ENCODE peak calls at places on chromosomes 7 and 10, in five cellular contexts. X is SK-N-SH, H is GM12891, Z is GM12878, O is HepG2. R is an unnamed sample.

GRCh38 chr10:119455609-119456434 is 86.7 kb downstream of the RGS10 start:
- DNase-seq in X (no peak), H (peak), Z (no peak), O (no peak), R (no peak)

GRCh38 chr10:43922335-43923280 is 273.9 kb upstream of the ZNF32 start:
- DNase-seq in X (no peak), H (no peak), Z (no peak), O (no peak), R (no peak)

GRCh38 chr10:121288864-121289659 is 309.2 kb downstream of the FGFR2 start:
- DNase-seq in X (no peak), H (no peak), Z (no peak), O (no peak), R (no peak)

GRCh38 chr7:112410087-112410486 is 40.2 kb upstream of the IFRD1 start:
- DNase-seq in X (no peak), H (no peak), Z (no peak), O (no peak), R (no peak)

GRCh38 chr7:41010418-41010817 is 692.5 kb downstream of the INHBA start:
- DNase-seq in X (no peak), H (no peak), Z (no peak), O (no peak), R (no peak)

GRCh38 chr7:24870766-24871165 is 109.2 kb downstream of the OSBPL3 start:
- DNase-seq in X (no peak), H (no peak), Z (no peak), O (no peak), R (no peak)

GRCh38 chr10:92087750-92088395 is 164.3 kb downstream of the BTAF1 start:
- DNase-seq in X (peak), H (peak), Z (peak), O (peak), R (peak)

GRCh38 chr7:10237306-10237705 is 736.4 kb upstream of the PHF14 start:
- DNase-seq in X (no peak), H (no peak), Z (no peak), O (peak), R (no peak)

GRCh38 chr7:158016171-158017087 is 571.2 kb downstream of the PTPRN2 start:
- DNase-seq in X (peak), H (no peak), Z (no peak), O (no peak), R (no peak)

GRCh38 chr10:127845756-127846155 is 47.0 kb downstream of the CLRN3 start:
- DNase-seq in X (no peak), H (no peak), Z (no peak), O (no peak), R (no peak)

GRCh38 chr10:14688606-14689005 is 86.1 kb downstream of the FAM107B start:
- DNase-seq in X (peak), H (no peak), Z (no peak), O (no peak), R (no peak)

GRCh38 chr7:158649279-158649678 is 55.3 kb downstream of the NCAPG2 start:
- DNase-seq in X (peak), H (no peak), Z (no peak), O (peak), R (no peak)

GRCh38 chr10:50381637-50382036 is 130.3 kb upstream of the ASAH2 start:
- DNase-seq in X (no peak), H (no peak), Z (no peak), O (no peak), R (no peak)

GRCh38 chr7:106767498-106768323 is 97.4 kb upstream of the PIK3CG start:
- DNase-seq in X (no peak), H (no peak), Z (no peak), O (no peak), R (no peak)

GRCh38 chr10:117741524-117741923 is 199.0 kb downstream of the EMX2 start:
- DNase-seq in X (no peak), H (no peak), Z (no peak), O (no peak), R (no peak)

GRCh38 chr7:17275749-17276671 is 22.4 kb upstream of the AHR start:
- DNase-seq in X (no peak), H (no peak), Z (no peak), O (peak), R (no peak)

GRCh38 chr7:155590215-155591023 is 44.1 kb upstream of the CNPY1 start:
- DNase-seq in X (peak), H (no peak), Z (no peak), O (peak), R (no peak)

GRCh38 chr7:133009426-133009825 is 72.5 kb downstream of the CHCHD3 start:
- DNase-seq in X (no peak), H (no peak), Z (no peak), O (no peak), R (no peak)

GRCh38 chr10:69703256-69703655 is 73.2 kb downstream of the FAM241B start:
- DNase-seq in X (no peak), H (no peak), Z (no peak), O (no peak), R (no peak)

GRCh38 chr7:32415519-32415918 is 74.7 kb downstream of the LSM5 start:
- DNase-seq in X (no peak), H (no peak), Z (no peak), O (no peak), R (no peak)

GRCh38 chr7:70116244-70116643 is 518.0 kb downstream of the AUTS2 start:
- DNase-seq in X (no peak), H (no peak), Z (no peak), O (no peak), R (no peak)

GRCh38 chr10:6482737-6483362 is 97.2 kb downstream of the PRKCQ start:
- DNase-seq in X (no peak), H (no peak), Z (no peak), O (no peak), R (no peak)

GRCh38 chr7:121288894-121289293 is 39.9 kb upstream of the WNT16 start:
- DNase-seq in X (no peak), H (no peak), Z (no peak), O (no peak), R (no peak)

GRCh38 chr10:93471110-93471651 is 11.0 kb downstream of the MYOF start:
- DNase-seq in X (no peak), H (no peak), Z (no peak), O (peak), R (no peak)

GRCh38 chr10:78623577-78624215 is 445.1 kb upstream of the ZMIZ1 start:
- DNase-seq in X (no peak), H (no peak), Z (no peak), O (peak), R (no peak)
- TF ChIP-seq TAF1 in X (no peak), H (no peak), Z (no peak), O (no peak), R (no peak)

GRCh38 chr10:97531401-97531985 is 32.8 kb downstream of the UBTD1 start:
- DNase-seq in X (no peak), H (no peak), Z (no peak), O (no peak), R (no peak)
- TF ChIP-seq TAF1 in X (no peak), H (no peak), Z (no peak), O (no peak), R (no peak)

GRCh38 chr10:71714592-71714991 is 5.0 kb downstream of the C10orf105 start:
- DNase-seq in X (no peak), H (no peak), Z (no peak), O (no peak), R (no peak)

GRCh38 chr10:71712170-71712569 is 7.4 kb downstream of the C10orf105 start:
- DNase-seq in X (no peak), H (no peak), Z (no peak), O (no peak), R (no peak)

GRCh38 chr10:71714055-71714454 is 5.5 kb downstream of the C10orf105 start:
- DNase-seq in X (no peak), H (no peak), Z (no peak), O (no peak), R (no peak)

GRCh38 chr10:71712572-71713134 is 6.9 kb downstream of the C10orf105 start:
- DNase-seq in X (no peak), H (no peak), Z (no peak), O (no peak), R (no peak)

GRCh38 chr10:71713135-71714040 is 6.2 kb downstream of the C10orf105 start:
- DNase-seq in X (no peak), H (no peak), Z (no peak), O (no peak), R (no peak)
- TF ChIP-seq TAF1 in X (no peak), H (no peak), Z (no peak), O (no peak), R (no peak)

DNA sequence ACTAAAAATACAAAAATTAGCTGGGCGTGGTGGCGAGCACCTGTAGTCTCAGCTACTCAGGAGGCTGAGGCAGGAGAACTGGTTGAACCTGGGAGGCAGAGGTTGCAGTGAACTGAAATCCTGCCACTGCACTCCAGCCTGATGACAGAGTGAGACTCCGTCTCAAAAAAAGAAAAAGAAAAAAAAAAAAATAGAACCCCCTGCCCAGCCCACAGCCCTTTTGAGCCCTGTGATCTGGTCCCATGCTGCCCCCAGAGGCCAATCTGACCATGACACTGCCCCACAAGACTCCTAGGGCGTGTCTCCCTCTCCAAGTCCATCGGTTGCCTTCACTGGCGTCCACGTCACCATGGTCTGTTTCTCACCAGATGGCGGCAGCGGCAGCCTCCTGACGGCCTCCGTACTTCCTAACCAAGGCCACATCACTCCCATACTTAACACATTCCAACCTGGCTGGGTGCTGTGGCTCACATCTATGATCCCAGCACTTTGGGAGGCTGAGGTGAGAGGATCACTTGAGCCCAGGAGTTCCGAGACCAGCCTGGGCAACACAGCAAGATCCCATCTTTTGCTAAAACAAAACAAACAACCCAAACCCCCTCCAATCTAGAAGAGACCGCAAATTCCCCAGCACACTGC is 18.0 kb downstream of the STX1A start:
- DNase-seq in X (peak), H (no peak), Z (no peak), O (peak), R (no peak)
- TF ChIP-seq TAF1 in X (no peak), H (no peak), Z (no peak), O (no peak), R (no peak)